ENCODE peak calls at places on chromosomes 16 and 17, in four cellular contexts. X is GM12892, R is NCI-H69, C is heart left ventricle. O is an unnamed sample.

GRCh38 chr17:75774988-75775668 is 9.5 kb upstream of the UNK start:
- DNase-seq in X (no peak), R (peak; percentile 52), C (no peak), O (no peak)

GRCh38 chr16:88700636-88701482 is 5.3 kb downstream of the RNF166 start:
- DNase-seq in X (peak; percentile 97), R (no peak), C (peak; percentile 94), O (no peak)

GRCh38 chr17:63774141-63774981 is at the start of gene DDX42:
- DNase-seq in X (peak; percentile 40), R (peak; percentile 79), C (peak; percentile 93), O (peak; percentile 9)

GRCh38 chr16:79838860-79839259 is 238.3 kb upstream of the MAF start:
- DNase-seq in X (no peak), R (peak; percentile 0), C (no peak), O (no peak)

GRCh38 chr16:4767872-4768548 is 1.0 kb upstream of the ZNF500 start:
- DNase-seq in X (no peak), R (peak; percentile 51), C (no peak), O (no peak)

GRCh38 chr17:30550512-30551273 is 73.5 kb downstream of the GOSR1 start:
- DNase-seq in X (peak; percentile 45), R (peak; percentile 55), C (no peak), O (no peak)

GRCh38 chr17:81395600-81396277 is 482 bp downstream of the BAHCC1 start:
- DNase-seq in X (no peak), R (peak; percentile 68), C (no peak), O (peak; percentile 52)

GRCh38 chr16:21158208-21159110 is at the start of gene LDAF1:
- DNase-seq in X (peak; percentile 81), R (peak; percentile 72), C (peak; percentile 87), O (peak; percentile 86)

GRCh38 chr16:80369559-80369958 is 171.2 kb upstream of the DYNLRB2 start:
- DNase-seq in X (no peak), R (no peak), C (peak; percentile 32), O (peak; percentile 16)

GRCh38 chr17:51029568-51030463 is 90.9 kb downstream of the SPAG9 start:
- DNase-seq in X (no peak), R (no peak), C (no peak), O (no peak)

GRCh38 chr16:53757971-53758609 is 54.1 kb downstream of the FTO start:
- DNase-seq in X (no peak), R (peak; percentile 67), C (no peak), O (no peak)

GRCh38 chr17:83097831-83098230 is 18.4 kb downstream of the METRNL start:
- DNase-seq in X (no peak), R (no peak), C (no peak), O (no peak)

GRCh38 chr17:81034168-81034777 is 678 bp upstream of the BAIAP2 start:
- DNase-seq in X (peak; percentile 56), R (peak; percentile 57), C (no peak), O (no peak)

GRCh38 chr17:28741358-28742349 is 2.2 kb upstream of the TRAF4 start:
- DNase-seq in X (no peak), R (no peak), C (no peak), O (no peak)

GRCh38 chr17:67810464-67810863 is 14.8 kb upstream of the BPTF start:
- DNase-seq in X (no peak), R (no peak), C (no peak), O (no peak)

GRCh38 chr16:85222151-85222863 is 110.0 kb upstream of the CIBAR2 start:
- DNase-seq in X (no peak), R (peak; percentile 22), C (no peak), O (no peak)